ENCODE peak calls at places on chromosome 2, in nine cellular contexts. Z is ovary, S is right lobe of liver, C is heart left ventricle, G is A549, Y is K562, E is spleen, W is body of pancreas, K is suprapubic skin. X is an unnamed sample.

GRCh38 chr2:179233626-179234430 is 30.8 kb downstream of the SESTD1 start:
- DNase-seq in S (no peak), C (no peak), W (no peak), K (no peak), Y (no peak), E (no peak), Z (no peak), G (no peak), X (no peak)

GRCh38 chr2:174778479-174778962 is 14.2 kb upstream of the CHRNA1 start:
- DNase-seq in W (no peak), Y (no peak), E (peak; percentile 81), G (no peak), Z (peak; percentile 17), S (no peak), K (peak; percentile 85), C (peak; percentile 70), X (peak; percentile 39)

GRCh38 chr2:226873826-226874225 is 38.0 kb downstream of the RHBDD1 start:
- DNase-seq in K (no peak), G (no peak), S (no peak), C (no peak), Y (no peak), E (no peak), Z (no peak), W (no peak), X (no peak)

GRCh38 chr2:96202152-96202856 is 6.3 kb downstream of the STARD7 start:
- DNase-seq in C (no peak), Y (no peak), E (no peak), G (no peak), Z (no peak), W (no peak), K (no peak), S (no peak), X (no peak)

GRCh38 chr2:11068079-11068741 is 87.1 kb upstream of the SLC66A3 start:
- DNase-seq in G (no peak), E (no peak), S (no peak), W (no peak), Y (no peak), K (no peak), Z (no peak), C (no peak), X (no peak)

GRCh38 chr2:173058097-173058496 is 17.5 kb upstream of the MAP3K20 start:
- DNase-seq in Y (no peak), E (no peak), K (no peak), G (no peak), Z (no peak), W (no peak), S (peak; percentile 48), C (no peak), X (no peak)

GRCh38 chr2:54524236-54524991 is 68.3 kb downstream of the SPTBN1 start:
- DNase-seq in Y (no peak), W (no peak), S (no peak), E (no peak), G (peak; percentile 28), K (no peak), C (peak; percentile 53), Z (no peak), X (no peak)

GRCh38 chr2:150909090-150909489 is 352.6 kb downstream of the RBM43 start:
- DNase-seq in W (no peak), S (no peak), E (no peak), Z (no peak), C (no peak), Y (no peak), G (no peak), K (no peak), X (no peak)

GRCh38 chr2:237693281-237694039 is 66.1 kb downstream of the LRRFIP1 start:
- DNase-seq in W (peak; percentile 37), C (no peak), G (peak; percentile 69), E (peak; percentile 73), Z (no peak), K (peak; percentile 76), Y (no peak), S (no peak), X (no peak)
- H3K27ac ChIP-seq in W (peak overlapping the region; percentile 95), C (peak overlapping the region; percentile 92), G (peak overlapping the region; percentile 96), E (peak overlapping the region; percentile 98), Z (no peak overlapping the region), K (peak overlapping the region; percentile 96), Y (peak overlapping the region; percentile 89), S (peak overlapping the region; percentile 89), X (peak overlapping the region; percentile 97)

GRCh38 chr2:128531856-128532255 is 213.2 kb upstream of the HS6ST1 start:
- DNase-seq in C (no peak), W (no peak), G (no peak), S (no peak), E (no peak), Y (no peak), Z (no peak), K (no peak), X (no peak)
- TF ChIP-seq CTCF in C (peak; percentile 28), W (no peak), G (no peak), S (peak; percentile 33), E (peak; percentile 22), Y (peak; percentile 25), Z (no peak), K (no peak), X (no peak)

GRCh38 chr2:83081835-83082522 is 1377.1 kb downstream of the SUCLG1 start:
- DNase-seq in K (no peak), S (no peak), Y (peak; percentile 7), W (no peak), Z (no peak), E (no peak), C (peak; percentile 38), G (no peak), X (peak; percentile 6)
- TF ChIP-seq POLR2A in K (no peak), S (no peak), Y (no peak), W (no peak), Z (no peak), E (no peak), C (no peak), G (no peak), X (no peak)

GRCh38 chr2:101329026-101329425 is 20.5 kb upstream of the RNF149 start:
- DNase-seq in S (no peak), G (no peak), E (no peak), Z (no peak), C (no peak), Y (no peak), K (no peak), W (no peak), X (no peak)
- H3K27ac ChIP-seq in S (peak overlapping the region; percentile 18), G (no peak overlapping the region), E (peak overlapping the region; percentile 83), Z (no peak overlapping the region), C (no peak overlapping the region), Y (no peak overlapping the region), K (peak overlapping the region; percentile 87), W (peak overlapping the region; percentile 49), X (peak overlapping the region; percentile 30)

DNA sequence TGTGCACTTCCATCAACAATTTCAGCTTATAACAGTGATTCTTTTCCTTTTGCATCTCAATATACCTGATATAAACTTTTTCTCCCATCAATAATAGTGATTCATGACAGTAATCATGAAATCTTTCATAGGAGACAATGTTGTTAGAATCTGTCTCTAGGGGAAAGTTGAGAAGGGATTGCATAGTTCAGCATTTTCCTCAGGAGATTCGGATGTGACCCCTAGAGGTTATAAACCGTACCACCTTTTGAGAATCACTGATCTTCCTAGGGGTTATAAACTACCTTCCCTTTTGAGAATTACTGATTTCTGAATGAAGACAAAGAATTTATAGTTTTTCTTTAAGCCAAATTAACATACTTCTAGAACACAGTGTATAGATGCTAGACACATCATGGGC is 53.0 kb upstream of the GALNT3 start:
- DNase-seq in Y (no peak), C (no peak), E (no peak), W (no peak), K (no peak), S (no peak), G (peak; percentile 10), Z (no peak), X (no peak)
- TF ChIP-seq CTCF in Y (no peak), C (no peak), E (no peak), W (no peak), K (no peak), S (no peak), G (no peak), Z (no peak), X (no peak)

GRCh38 chr2:235727186-235727585 is 233.3 kb downstream of the AGAP1 start:
- DNase-seq in W (no peak), Y (no peak), C (no peak), Z (no peak), E (peak; percentile 17), K (peak; percentile 81), S (no peak), G (no peak), X (peak; percentile 52)

GRCh38 chr2:235726554-235726953 is 232.7 kb downstream of the AGAP1 start:
- DNase-seq in C (no peak), E (peak; percentile 43), K (no peak), Y (no peak), Z (no peak), S (no peak), W (no peak), G (no peak), X (no peak)

GRCh38 chr2:235729182-235729929 is 235.5 kb downstream of the AGAP1 start:
- DNase-seq in G (no peak), E (no peak), W (no peak), Y (no peak), K (peak; percentile 48), S (no peak), C (no peak), Z (no peak), X (no peak)

GRCh38 chr2:235727891-235728380 is 234.1 kb downstream of the AGAP1 start:
- DNase-seq in Y (no peak), E (peak; percentile 7), Z (no peak), C (no peak), G (no peak), S (no peak), K (no peak), W (no peak), X (no peak)

GRCh38 chr2:235728401-235729181 is 234.7 kb downstream of the AGAP1 start:
- DNase-seq in Y (no peak), C (peak; percentile 69), S (no peak), W (no peak), Z (no peak), G (no peak), E (peak; percentile 31), K (no peak), X (no peak)
- TF ChIP-seq POLR2A in Y (no peak), C (no peak), S (no peak), W (no peak), Z (no peak), G (no peak), E (no peak), K (no peak), X (no peak)

GRCh38 chr2:233117811-233118480 is 57.8 kb downstream of the INPP5D start:
- DNase-seq in Y (no peak), K (peak; percentile 46), W (no peak), Z (no peak), E (peak; percentile 59), G (no peak), S (peak; percentile 41), C (no peak), X (no peak)
- H3K27ac ChIP-seq in Y (no peak overlapping the region), K (no peak overlapping the region), W (peak overlapping the region; percentile 80), Z (no peak overlapping the region), E (no peak overlapping the region), G (no peak overlapping the region), S (no peak overlapping the region), C (no peak overlapping the region), X (no peak overlapping the region)

X was measured in tibial nerve.